ENCODE peak calls at places on chromosomes 3 and 15, in six cellular contexts. E, A, R, X, D and V are unnamed samples.

GRCh38 chr3:41521000-41521655 is 321.8 kb downstream of the CTNNB1 start:
- DNase-seq in E (no peak), A (no peak), R (no peak), X (no peak), D (no peak), V (no peak)

GRCh38 chr15:63833246-63833696 is 477 bp downstream of the HERC1 start:
- DNase-seq in E (peak), A (peak), R (peak), X (peak), D (no peak), V (peak)

GRCh38 chr3:80158332-80158731 is 390.5 kb upstream of the ROBO1 start:
- DNase-seq in E (no peak), A (no peak), R (no peak), X (no peak), D (no peak), V (no peak)

GRCh38 chr15:58909616-58910015 is 23.9 kb downstream of the SLTM start:
- DNase-seq in E (no peak), A (no peak), R (no peak), X (no peak), D (no peak), V (no peak)

GRCh38 chr3:38317186-38317759 is 29.3 kb upstream of the XYLB start:
- DNase-seq in E (no peak), A (no peak), R (no peak), X (no peak), D (no peak), V (no peak)

GRCh38 chr15:100292010-100292409 is 49.8 kb downstream of the ADAMTS17 start:
- DNase-seq in E (no peak), A (no peak), R (no peak), X (no peak), D (no peak), V (no peak)

GRCh38 chr15:101618861-101619614 is 33.1 kb downstream of the TM2D3 start:
- DNase-seq in E (no peak), A (no peak), R (no peak), X (no peak), D (no peak), V (no peak)

GRCh38 chr15:96337354-96337990 is 7.0 kb downstream of the NR2F2 start:
- DNase-seq in E (peak), A (peak), R (no peak), X (no peak), D (no peak), V (no peak)

GRCh38 chr3:124860599-124860998 is 26.6 kb downstream of the ITGB5 start:
- DNase-seq in E (peak), A (no peak), R (peak), X (peak), D (no peak), V (no peak)

GRCh38 chr15:98000249-98001203 is 40.0 kb downstream of the ARRDC4 start:
- DNase-seq in E (peak), A (no peak), R (no peak), X (no peak), D (no peak), V (no peak)

GRCh38 chr3:127105587-127105986 is 87.3 kb upstream of the PRR23E start:
- DNase-seq in E (no peak), A (no peak), R (no peak), X (no peak), D (no peak), V (no peak)

GRCh38 chr3:146421814-146422748 is 47.3 kb downstream of the PLSCR2 start:
- DNase-seq in E (peak), A (no peak), R (no peak), X (no peak), D (no peak), V (no peak)

GRCh38 chr3:186617038-186617934 is 4.4 kb downstream of the AHSG start:
- DNase-seq in E (peak), A (peak), R (peak), X (peak), D (peak), V (peak)
- H3K27ac ChIP-seq in E (no peak), A (no peak), R (no peak), X (no peak), D (no peak), V (no peak)

GRCh38 chr3:157102098-157102497 is 57.8 kb downstream of the CCNL1 start:
- DNase-seq in E (no peak), A (no peak), R (no peak), X (no peak), D (no peak), V (no peak)

GRCh38 chr3:157103280-157103679 is 56.7 kb downstream of the CCNL1 start:
- DNase-seq in E (no peak), A (no peak), R (no peak), X (no peak), D (no peak), V (no peak)

GRCh38 chr3:157104928-157105652 is 54.9 kb downstream of the CCNL1 start:
- DNase-seq in E (no peak), A (peak), R (no peak), X (no peak), D (no peak), V (no peak)

GRCh38 chr3:157104521-157104920 is 55.4 kb downstream of the CCNL1 start:
- DNase-seq in E (peak), A (no peak), R (peak), X (no peak), D (no peak), V (no peak)

DNA sequence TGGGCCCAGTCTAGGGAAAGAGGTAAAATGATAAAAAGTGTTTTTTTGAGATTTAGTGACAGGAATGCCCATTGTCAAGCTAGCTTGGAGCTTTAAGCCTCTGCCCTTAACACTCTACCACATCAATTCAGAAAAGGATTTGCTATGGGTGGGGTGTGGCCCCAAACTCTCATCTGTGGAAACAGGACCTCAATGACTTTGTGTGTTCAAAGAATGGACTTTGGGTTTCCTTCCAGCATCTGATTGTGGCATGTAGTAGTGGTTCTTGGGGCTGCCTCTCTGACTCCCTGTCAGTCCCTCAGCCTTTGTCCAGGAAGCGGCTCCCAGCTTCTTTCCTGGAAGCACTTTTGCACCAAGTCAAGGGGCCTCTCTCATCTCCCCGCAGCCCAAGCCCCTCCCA is 56.1 kb downstream of the CCNL1 start:
- DNase-seq in E (no peak), A (no peak), R (no peak), X (no peak), D (no peak), V (no peak)
- H3K4me3 ChIP-seq in E (no peak), A (no peak), R (no peak), X (no peak), D (no peak), V (no peak)

GRCh38 chr3:18447720-18448119 is 22.6 kb upstream of the SATB1 start:
- DNase-seq in E (no peak), A (no peak), R (no peak), X (no peak), D (no peak), V (no peak)

GRCh38 chr3:18444597-18445420 is 19.7 kb upstream of the SATB1 start:
- DNase-seq in E (peak), A (peak), R (peak), X (peak), D (peak), V (peak)

GRCh38 chr3:18443670-18444596 is 18.8 kb upstream of the SATB1 start:
- DNase-seq in E (peak), A (peak), R (peak), X (peak), D (no peak), V (no peak)

GRCh38 chr3:18446067-18446793 is 21.1 kb upstream of the SATB1 start:
- DNase-seq in E (no peak), A (peak), R (no peak), X (no peak), D (no peak), V (no peak)

GRCh38 chr3:18445421-18446066 is 20.4 kb upstream of the SATB1 start:
- DNase-seq in E (no peak), A (peak), R (peak), X (peak), D (no peak), V (peak)
- H3K27ac ChIP-seq in E (no peak), A (no peak), R (peak), X (peak), D (peak), V (peak)

DNA sequence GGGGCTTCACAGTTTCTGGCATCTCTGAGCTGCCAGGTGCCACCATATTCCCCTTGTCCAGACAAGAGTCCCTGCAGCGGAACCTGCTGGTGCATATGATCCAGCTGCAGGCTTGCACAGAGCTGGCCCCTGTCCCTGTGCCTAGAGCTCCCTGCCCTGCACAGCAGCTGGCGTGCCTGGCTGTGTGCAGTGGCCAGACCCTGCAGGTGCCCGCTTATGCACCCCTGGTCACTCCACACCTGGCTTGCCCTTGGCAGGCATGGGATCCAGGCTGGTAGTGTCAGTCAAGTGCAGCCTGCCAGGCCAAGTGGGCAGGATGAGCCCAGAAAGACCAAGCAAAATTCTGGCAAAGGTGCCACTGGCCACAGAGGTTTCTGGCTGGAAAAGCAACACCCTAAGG is 88.6 kb upstream of the TTBK2 start:
- DNase-seq in E (no peak), A (no peak), R (no peak), X (no peak), D (no peak), V (no peak)
- H3K4me3 ChIP-seq in E (no peak), A (no peak), R (no peak), X (no peak), D (no peak), V (no peak)

GRCh38 chr15:23384371-23384770 is 29.8 kb downstream of the GOLGA8S start:
- DNase-seq in E (no peak), A (no peak), R (no peak), X (no peak), D (no peak), V (no peak)
- H3K27ac ChIP-seq in E (no peak), A (no peak), R (no peak), X (no peak), D (no peak), V (no peak)